ENCODE peak calls at places on chromosome 1, in six cellular contexts. One of them, this sample, is unnamed.

GRCh38 chr1:156961709-156962108 is 41.3 kb downstream of the LRRC71 start:
- DNase-seq in neural progenitor cell: peak; percentile 16
- DNase-seq in esophagus muscularis mucosa: no peak
- DNase-seq in Karpas-422: peak; percentile 68
- DNase-seq in neuronal stem cell: no peak
- DNase-seq in HAP-1: no peak
- DNase-seq in this sample: no peak

GRCh38 chr1:197924516-197925123 is 7.4 kb downstream of the LHX9 start:
- DNase-seq in neural progenitor cell: peak; percentile 72
- DNase-seq in esophagus muscularis mucosa: no peak
- DNase-seq in Karpas-422: peak; percentile 72
- DNase-seq in neuronal stem cell: peak; percentile 47
- DNase-seq in HAP-1: peak; percentile 72
- DNase-seq in this sample: no peak

GRCh38 chr1:83958704-83959103 is 40.2 kb downstream of the TTLL7 start:
- DNase-seq in neural progenitor cell: no peak
- DNase-seq in esophagus muscularis mucosa: no peak
- DNase-seq in Karpas-422: no peak
- DNase-seq in neuronal stem cell: no peak
- DNase-seq in HAP-1: no peak
- DNase-seq in this sample: no peak

GRCh38 chr1:205355054-205355453 is 1.7 kb downstream of the KLHDC8A start:
- DNase-seq in neural progenitor cell: no peak
- DNase-seq in esophagus muscularis mucosa: no peak
- DNase-seq in Karpas-422: no peak
- DNase-seq in neuronal stem cell: no peak
- DNase-seq in HAP-1: peak; percentile 88
- DNase-seq in this sample: no peak

GRCh38 chr1:41379741-41380130 is 18.5 kb downstream of the FOXO6 start:
- DNase-seq in neural progenitor cell: no peak
- DNase-seq in esophagus muscularis mucosa: no peak
- DNase-seq in Karpas-422: no peak
- DNase-seq in neuronal stem cell: no peak
- DNase-seq in HAP-1: no peak
- DNase-seq in this sample: no peak

GRCh38 chr1:31581821-31582810 is 5.8 kb downstream of the TINAGL1 start:
- DNase-seq in neural progenitor cell: no peak
- DNase-seq in esophagus muscularis mucosa: no peak
- DNase-seq in Karpas-422: no peak
- DNase-seq in neuronal stem cell: no peak
- DNase-seq in HAP-1: no peak
- DNase-seq in this sample: no peak

GRCh38 chr1:211589782-211590721 is 11.1 kb upstream of the SLC30A1 start:
- DNase-seq in neural progenitor cell: no peak
- DNase-seq in esophagus muscularis mucosa: peak; percentile 93
- DNase-seq in Karpas-422: peak; percentile 53
- DNase-seq in neuronal stem cell: no peak
- DNase-seq in HAP-1: no peak
- DNase-seq in this sample: no peak

GRCh38 chr1:169236143-169236542 is 129.7 kb downstream of the ATP1B1 start:
- DNase-seq in neural progenitor cell: no peak
- DNase-seq in esophagus muscularis mucosa: no peak
- DNase-seq in Karpas-422: no peak
- DNase-seq in neuronal stem cell: no peak
- DNase-seq in HAP-1: no peak
- DNase-seq in this sample: no peak

GRCh38 chr1:56502700-56503245 is 76.6 kb downstream of the PLPP3 start:
- DNase-seq in neural progenitor cell: no peak
- DNase-seq in esophagus muscularis mucosa: no peak
- DNase-seq in Karpas-422: no peak
- DNase-seq in neuronal stem cell: no peak
- DNase-seq in HAP-1: no peak
- DNase-seq in this sample: no peak

GRCh38 chr1:167499657-167500056 is 18.7 kb downstream of the CD247 start:
- DNase-seq in neural progenitor cell: no peak
- DNase-seq in esophagus muscularis mucosa: no peak
- DNase-seq in Karpas-422: peak; percentile 96
- DNase-seq in neuronal stem cell: no peak
- DNase-seq in HAP-1: no peak
- DNase-seq in this sample: no peak

GRCh38 chr1:202164271-202165037 is 4.1 kb upstream of the PTPN7 start:
- DNase-seq in neural progenitor cell: no peak
- DNase-seq in esophagus muscularis mucosa: no peak
- DNase-seq in Karpas-422: no peak
- DNase-seq in neuronal stem cell: no peak
- DNase-seq in HAP-1: no peak
- DNase-seq in this sample: no peak

GRCh38 chr1:158272681-158273080 is 17.0 kb upstream of the CD1C start:
- DNase-seq in neural progenitor cell: no peak
- DNase-seq in esophagus muscularis mucosa: no peak
- DNase-seq in Karpas-422: no peak
- DNase-seq in neuronal stem cell: no peak
- DNase-seq in HAP-1: no peak
- DNase-seq in this sample: no peak

DNA sequence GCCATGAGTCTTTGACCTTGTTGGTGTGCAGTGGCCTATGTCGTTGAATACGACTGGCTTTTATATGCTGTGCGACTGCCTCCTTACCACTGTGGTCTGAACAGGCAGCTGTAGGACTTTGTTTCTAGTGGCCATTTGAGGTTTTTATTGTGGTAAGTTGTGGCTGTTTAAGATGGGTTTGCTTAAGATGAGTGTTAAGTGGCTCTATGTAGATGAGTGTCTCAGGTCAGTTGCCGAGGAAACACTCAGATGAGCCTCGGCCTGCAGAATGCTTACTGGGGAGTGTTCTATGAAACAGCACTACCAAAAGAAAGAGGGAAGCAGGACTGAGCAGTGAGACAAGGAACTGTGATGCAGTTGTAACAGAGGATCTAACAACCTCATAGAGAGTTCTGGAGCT is 14.9 kb upstream of the CD1C start:
- DNase-seq in neural progenitor cell: no peak
- DNase-seq in esophagus muscularis mucosa: no peak
- DNase-seq in Karpas-422: peak; percentile 40
- DNase-seq in neuronal stem cell: no peak
- DNase-seq in HAP-1: no peak
- DNase-seq in this sample: peak; percentile 15
- H3K4me3 ChIP-seq in neural progenitor cell: no peak overlapping the region
- H3K4me3 ChIP-seq in esophagus muscularis mucosa: no peak overlapping the region
- H3K4me3 ChIP-seq in Karpas-422: no peak overlapping the region
- H3K4me3 ChIP-seq in neuronal stem cell: no peak overlapping the region
- H3K4me3 ChIP-seq in HAP-1: no peak overlapping the region
- H3K4me3 ChIP-seq in this sample: no peak overlapping the region

DNA sequence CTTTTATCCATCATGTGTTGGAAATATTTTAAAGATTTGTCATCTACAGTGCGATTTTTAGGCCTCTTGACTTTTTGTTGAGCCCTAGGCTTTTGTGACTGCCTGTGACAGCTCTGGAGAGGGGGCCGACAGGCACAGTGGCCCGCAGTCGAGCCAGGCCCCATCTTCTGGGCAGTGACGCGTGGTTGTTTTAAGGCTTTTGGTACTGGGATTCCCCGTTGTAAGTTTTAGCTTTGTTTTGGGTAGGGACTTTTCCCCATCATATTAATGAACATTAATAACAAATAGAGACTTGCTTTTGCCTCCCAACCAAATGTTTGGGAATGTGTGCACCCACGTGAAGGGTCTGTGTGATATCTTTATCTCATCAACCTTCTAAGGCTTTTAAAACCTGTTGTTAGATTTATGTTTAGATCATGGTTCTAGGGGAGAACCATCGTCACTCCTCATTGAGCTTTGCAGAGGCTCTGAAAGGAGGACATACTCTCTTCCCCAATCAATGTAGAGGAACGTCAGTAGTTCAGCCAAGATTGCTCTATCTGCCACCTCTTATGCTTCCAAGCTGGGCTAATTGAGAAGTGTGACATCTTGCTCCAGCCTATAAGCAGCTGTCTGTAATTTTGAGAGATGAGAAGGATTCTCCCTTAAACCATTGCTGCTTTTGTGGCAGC is 34.6 kb downstream of the MAPKAPK2 start:
- DNase-seq in neural progenitor cell: no peak
- DNase-seq in esophagus muscularis mucosa: no peak
- DNase-seq in Karpas-422: no peak
- DNase-seq in neuronal stem cell: no peak
- DNase-seq in HAP-1: no peak
- DNase-seq in this sample: no peak
- H3K4me3 ChIP-seq in neural progenitor cell: no peak overlapping the region
- H3K4me3 ChIP-seq in esophagus muscularis mucosa: no peak overlapping the region
- H3K4me3 ChIP-seq in Karpas-422: no peak overlapping the region
- H3K4me3 ChIP-seq in neuronal stem cell: no peak overlapping the region
- H3K4me3 ChIP-seq in HAP-1: no peak overlapping the region
- H3K4me3 ChIP-seq in this sample: no peak overlapping the region

GRCh38 chr1:35708952-35709351 is 9.7 kb downstream of the C1orf216 start:
- DNase-seq in neural progenitor cell: no peak
- DNase-seq in esophagus muscularis mucosa: no peak
- DNase-seq in Karpas-422: no peak
- DNase-seq in neuronal stem cell: no peak
- DNase-seq in HAP-1: no peak
- DNase-seq in this sample: no peak
- H3K4me3 ChIP-seq in neural progenitor cell: peak overlapping the region; percentile 65
- H3K4me3 ChIP-seq in esophagus muscularis mucosa: no peak overlapping the region
- H3K4me3 ChIP-seq in Karpas-422: no peak overlapping the region
- H3K4me3 ChIP-seq in neuronal stem cell: peak overlapping the region; percentile 45
- H3K4me3 ChIP-seq in HAP-1: no peak overlapping the region
- H3K4me3 ChIP-seq in this sample: no peak overlapping the region

GRCh38 chr1:8876099-8876496 is 2.4 kb downstream of the ENO1 start:
- DNase-seq in neural progenitor cell: no peak
- DNase-seq in esophagus muscularis mucosa: no peak
- DNase-seq in Karpas-422: no peak
- DNase-seq in neuronal stem cell: no peak
- DNase-seq in HAP-1: no peak
- DNase-seq in this sample: no peak
- H3K4me3 ChIP-seq in neural progenitor cell: peak overlapping the region; percentile 88
- H3K4me3 ChIP-seq in esophagus muscularis mucosa: peak overlapping the region; percentile 72
- H3K4me3 ChIP-seq in Karpas-422: peak overlapping the region; percentile 94
- H3K4me3 ChIP-seq in neuronal stem cell: no peak overlapping the region
- H3K4me3 ChIP-seq in HAP-1: peak overlapping the region; percentile 84
- H3K4me3 ChIP-seq in this sample: peak overlapping the region; percentile 96

This sample was measured in NT2/D1.